ENCODE peak calls at places on chromosomes 1 and 21, in six cellular contexts. N is BJ, E is spleen, C is aorta, O is heart right ventricle, M is SK-N-MC. B is an unnamed sample.

GRCh38 chr1:181189691-181190361 is 101.3 kb downstream of the IER5 start:
- DNase-seq in M (no peak), N (no peak), O (peak; percentile 77), E (peak; percentile 90), C (peak; percentile 86), B (no peak)

GRCh38 chr1:222049176-222049575 is 307.3 kb upstream of the DUSP10 start:
- DNase-seq in N (no peak), O (no peak), C (no peak), M (no peak), E (no peak), B (no peak)

GRCh38 chr1:28112388-28113311 is 24.2 kb upstream of the EYA3 start:
- DNase-seq in O (no peak), N (no peak), E (no peak), M (no peak), C (no peak), B (peak; percentile 63)

GRCh38 chr21:34801519-34802132 is 132.8 kb downstream of the CLIC6 start:
- DNase-seq in M (no peak), C (no peak), N (no peak), E (no peak), O (no peak), B (no peak)

GRCh38 chr1:119686661-119687060 is 25.1 kb upstream of the PHGDH start:
- DNase-seq in N (no peak), M (no peak), E (no peak), O (no peak), C (no peak), B (no peak)

GRCh38 chr1:156616463-156616862 is 2.8 kb upstream of the HAPLN2 start:
- DNase-seq in O (no peak), E (no peak), M (no peak), N (no peak), C (peak; percentile 53), B (no peak)

GRCh38 chr1:195325181-195325580 is 1283.1 kb downstream of the KCNT2 start:
- DNase-seq in N (no peak), C (no peak), M (no peak), E (peak; percentile 28), O (no peak), B (no peak)

GRCh38 chr1:30645807-30646206 is 77.6 kb downstream of the MATN1 start:
- DNase-seq in O (no peak), N (no peak), E (no peak), C (peak; percentile 12), M (no peak), B (peak; percentile 35)

GRCh38 chr1:74010206-74010605 is 187.8 kb downstream of the LRRIQ3 start:
- DNase-seq in M (no peak), E (no peak), C (peak; percentile 37), N (no peak), O (no peak), B (no peak)

GRCh38 chr1:6819641-6820040 is 34.4 kb downstream of the CAMTA1 start:
- DNase-seq in C (no peak), M (no peak), E (no peak), N (no peak), O (no peak), B (no peak)

GRCh38 chr1:25671929-25672328 is 55.3 kb downstream of the MAN1C1 start:
- DNase-seq in E (peak; percentile 32), M (no peak), N (no peak), O (no peak), C (peak; percentile 16), B (no peak)

GRCh38 chr21:29892379-29892778 is 47.4 kb downstream of the GRIK1 start:
- DNase-seq in M (no peak), N (no peak), O (no peak), E (no peak), C (no peak), B (no peak)

GRCh38 chr1:203996126-203996525 is 76.8 kb upstream of the SOX13 start:
- DNase-seq in E (no peak), M (no peak), C (no peak), N (no peak), O (no peak), B (no peak)

GRCh38 chr1:32464716-32465540 is at the start of gene ZBTB8B:
- DNase-seq in C (peak; percentile 85), O (peak; percentile 72), M (no peak), N (no peak), E (peak; percentile 79), B (peak; percentile 61)

GRCh38 chr1:111738436-111739221 is 566 bp downstream of the INKA2 start:
- DNase-seq in C (peak; percentile 92), M (no peak), O (peak; percentile 85), N (no peak), E (peak; percentile 91), B (no peak)

GRCh38 chr21:46368533-46369285 is 44.8 kb downstream of the PCNT start:
- DNase-seq in C (no peak), M (no peak), E (no peak), O (no peak), N (no peak), B (no peak)

GRCh38 chr1:1033009-1033587 is 13.2 kb downstream of the AGRN start:
- DNase-seq in N (no peak), E (peak; percentile 96), C (peak; percentile 92), M (no peak), O (peak; percentile 76), B (peak; percentile 42)
- H3K4me3 ChIP-seq in N (peak overlapping the region; percentile 30), E (peak overlapping the region; percentile 53), C (peak overlapping the region; percentile 56), M (peak overlapping the region; percentile 75), O (peak overlapping the region; percentile 57), B (peak overlapping the region; percentile 8)

DNA sequence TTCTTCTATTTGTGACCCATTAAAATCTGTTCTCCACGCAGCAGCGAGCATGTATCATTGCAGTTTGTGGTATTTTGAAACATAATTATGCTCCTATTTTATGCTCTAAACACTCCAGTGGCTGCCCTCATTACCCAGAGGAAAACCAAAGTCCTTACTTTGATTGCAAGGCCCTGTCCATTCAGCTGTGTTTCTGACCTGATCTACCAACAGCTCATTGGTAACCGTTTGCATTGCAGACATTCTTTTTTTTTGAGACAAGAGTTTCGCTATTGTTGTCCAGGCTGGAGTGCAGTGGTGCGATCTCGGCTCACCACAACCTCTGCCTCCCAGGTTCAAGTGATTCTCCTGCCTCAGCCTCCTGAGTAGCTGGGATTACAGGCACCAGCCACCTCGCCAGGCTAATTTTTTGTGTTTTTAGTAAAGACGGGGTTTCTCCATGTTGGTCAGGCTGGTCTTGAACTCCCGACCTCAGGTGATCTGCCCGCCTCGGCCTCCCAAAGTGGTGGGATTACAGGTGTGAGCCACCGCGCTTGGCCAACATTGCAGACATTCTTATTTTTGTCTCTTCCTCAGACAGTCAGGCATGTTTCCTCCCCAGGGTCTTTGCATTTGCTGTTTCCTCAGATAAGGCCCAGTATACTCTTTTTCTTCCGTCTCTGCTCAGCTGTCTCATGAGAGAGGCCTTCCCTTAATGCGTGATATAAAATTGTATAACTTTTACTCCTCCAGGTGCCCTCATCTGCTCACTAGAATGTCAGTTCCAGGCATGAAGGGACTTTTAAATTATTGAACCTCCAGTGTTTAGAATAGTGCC is 32.5 kb downstream of the THRAP3 start:
- DNase-seq in O (no peak), E (no peak), M (no peak), C (no peak), N (no peak), B (no peak)
- H3K36me3 ChIP-seq in O (no peaks in the 10 kb centered on the region), E (peaks cover 25% of the 10 kb centered on the region), M (peaks cover 44% of the 10 kb centered on the region), C (no peaks in the 10 kb centered on the region), N (no peaks in the 10 kb centered on the region), B (no peaks in the 10 kb centered on the region)

GRCh38 chr1:228190778-228191177 is 17.1 kb upstream of the OBSCN start:
- DNase-seq in C (peak; percentile 20), O (no peak), E (no peak), N (no peak), M (no peak), B (no peak)

GRCh38 chr1:228185641-228185965 is 20.0 kb downstream of the IBA57 start:
- DNase-seq in E (peak; percentile 68), O (no peak), N (no peak), M (no peak), C (peak; percentile 49), B (no peak)

GRCh38 chr1:228194921-228195812 is 12.7 kb upstream of the OBSCN start:
- DNase-seq in N (no peak), C (peak; percentile 26), E (peak; percentile 6), M (no peak), O (no peak), B (no peak)

GRCh38 chr1:228194436-228194835 is 13.4 kb upstream of the OBSCN start:
- DNase-seq in O (no peak), N (no peak), M (no peak), E (peak; percentile 16), C (peak; percentile 34), B (no peak)

GRCh38 chr1:228190182-228190581 is 17.7 kb upstream of the OBSCN start:
- DNase-seq in M (no peak), C (peak; percentile 47), E (peak; percentile 40), O (no peak), N (no peak), B (no peak)
- H3K4me3 ChIP-seq in M (no peak overlapping the region), C (no peak overlapping the region), E (no peak overlapping the region), O (no peak overlapping the region), N (no peak overlapping the region), B (no peak overlapping the region)

GRCh38 chr1:45958317-45958716 is 154.9 kb downstream of the MAST2 start:
- DNase-seq in O (no peak), N (no peak), E (no peak), M (no peak), C (no peak), B (no peak)

GRCh38 chr1:45957684-45958083 is 154.3 kb downstream of the MAST2 start:
- DNase-seq in E (no peak), O (no peak), C (no peak), M (no peak), N (no peak), B (no peak)

GRCh38 chr1:45960930-45961715 is 157.7 kb downstream of the MAST2 start:
- DNase-seq in E (no peak), N (no peak), C (no peak), M (no peak), O (no peak), B (no peak)
- H3K36me3 ChIP-seq in E (no peaks in the 10 kb centered on the region), N (no peaks in the 10 kb centered on the region), C (peaks cover 4% of the 10 kb centered on the region), M (no peaks in the 10 kb centered on the region), O (no peaks in the 10 kb centered on the region), B (no peaks in the 10 kb centered on the region)

DNA sequence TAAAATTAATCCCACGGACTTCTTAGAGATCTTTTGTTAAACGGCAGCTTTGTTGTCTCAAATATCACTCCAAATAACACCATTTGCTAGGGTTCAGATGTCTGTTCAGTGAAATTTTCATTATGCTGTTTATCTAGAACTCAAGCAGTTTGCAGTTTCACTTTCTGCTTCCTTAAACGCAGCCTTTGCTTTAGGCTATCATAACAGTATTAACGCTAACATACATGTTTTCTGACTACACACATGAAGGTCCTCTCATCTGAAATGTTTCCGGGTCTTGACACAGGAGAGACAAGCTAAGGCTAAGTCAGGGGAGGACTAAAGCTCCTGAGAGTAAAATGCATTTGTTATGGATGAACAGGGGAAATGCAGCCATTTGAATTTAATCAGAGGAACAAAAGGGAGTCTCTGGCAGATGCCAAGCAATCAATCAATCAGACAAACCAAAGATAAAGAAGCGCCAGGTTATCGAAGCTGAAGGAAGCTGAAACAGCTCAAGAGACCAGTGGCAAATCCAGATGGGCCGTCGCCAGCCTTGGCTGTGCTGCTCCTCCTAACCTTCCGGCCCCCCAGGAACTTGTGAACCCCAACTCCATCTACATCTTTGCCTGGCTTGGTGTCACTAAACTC is 16.9 kb downstream of the CCSAP start:
- DNase-seq in O (no peak), N (no peak), C (no peak), M (no peak), E (no peak), B (no peak)
- H3K4me3 ChIP-seq in O (no peak overlapping the region), N (no peak overlapping the region), C (no peak overlapping the region), M (no peak overlapping the region), E (no peak overlapping the region), B (no peak overlapping the region)